ENCODE peak calls at places on chromosomes 11 and 22, in nine cellular contexts. One of them, this sample, is unnamed.

GRCh38 chr11:104776501-104777170 is 121.6 kb downstream of the CASP12 start:
- DNase-seq in natural killer cell: no peak
- DNase-seq in fibroblast of lung: peak; percentile 36
- DNase-seq in cardiac muscle cell: no peak
- DNase-seq in uterus: no peak
- DNase-seq in MM.1S: no peak
- DNase-seq in psoas muscle: no peak
- DNase-seq in lower lobe of right lung: no peak
- DNase-seq in brain microvascular endothelial cell: no peak
- DNase-seq in this sample: no peak

GRCh38 chr11:65059959-65060824 is 1.8 kb upstream of the NAALADL1 start:
- DNase-seq in natural killer cell: no peak
- DNase-seq in fibroblast of lung: peak; percentile 8
- DNase-seq in cardiac muscle cell: no peak
- DNase-seq in uterus: no peak
- DNase-seq in MM.1S: no peak
- DNase-seq in psoas muscle: no peak
- DNase-seq in lower lobe of right lung: no peak
- DNase-seq in brain microvascular endothelial cell: no peak
- DNase-seq in this sample: no peak

GRCh38 chr11:116716617-116717016 is 56.2 kb downstream of the BUD13 start:
- DNase-seq in natural killer cell: no peak
- DNase-seq in fibroblast of lung: no peak
- DNase-seq in cardiac muscle cell: no peak
- DNase-seq in uterus: no peak
- DNase-seq in MM.1S: no peak
- DNase-seq in psoas muscle: no peak
- DNase-seq in lower lobe of right lung: no peak
- DNase-seq in brain microvascular endothelial cell: no peak
- DNase-seq in this sample: no peak

GRCh38 chr11:94747136-94748110 is 20.7 kb upstream of the AMOTL1 start:
- DNase-seq in natural killer cell: no peak
- DNase-seq in fibroblast of lung: no peak
- DNase-seq in cardiac muscle cell: no peak
- DNase-seq in uterus: no peak
- DNase-seq in MM.1S: no peak
- DNase-seq in psoas muscle: no peak
- DNase-seq in lower lobe of right lung: no peak
- DNase-seq in brain microvascular endothelial cell: no peak
- DNase-seq in this sample: no peak

GRCh38 chr11:94149435-94149834 is 20.8 kb downstream of the PANX1 start:
- DNase-seq in natural killer cell: no peak
- DNase-seq in fibroblast of lung: peak; percentile 88
- DNase-seq in cardiac muscle cell: no peak
- DNase-seq in uterus: no peak
- DNase-seq in MM.1S: no peak
- DNase-seq in psoas muscle: no peak
- DNase-seq in lower lobe of right lung: no peak
- DNase-seq in brain microvascular endothelial cell: peak; percentile 67
- DNase-seq in this sample: no peak

GRCh38 chr11:78424334-78425270 is 7.0 kb upstream of the GAB2 start:
- DNase-seq in natural killer cell: no peak
- DNase-seq in fibroblast of lung: peak; percentile 40
- DNase-seq in cardiac muscle cell: no peak
- DNase-seq in uterus: no peak
- DNase-seq in MM.1S: peak; percentile 64
- DNase-seq in psoas muscle: no peak
- DNase-seq in lower lobe of right lung: no peak
- DNase-seq in brain microvascular endothelial cell: no peak
- DNase-seq in this sample: no peak

GRCh38 chr11:704799-705645 is 1.0 kb upstream of the EPS8L2 start:
- DNase-seq in natural killer cell: no peak
- DNase-seq in fibroblast of lung: no peak
- DNase-seq in cardiac muscle cell: no peak
- DNase-seq in uterus: no peak
- DNase-seq in MM.1S: no peak
- DNase-seq in psoas muscle: no peak
- DNase-seq in lower lobe of right lung: peak; percentile 85
- DNase-seq in brain microvascular endothelial cell: no peak
- DNase-seq in this sample: no peak

GRCh38 chr11:10742460-10743208 is 8.4 kb upstream of the CTR9 start:
- DNase-seq in natural killer cell: no peak
- DNase-seq in fibroblast of lung: peak; percentile 84
- DNase-seq in cardiac muscle cell: no peak
- DNase-seq in uterus: peak; percentile 33
- DNase-seq in MM.1S: no peak
- DNase-seq in psoas muscle: no peak
- DNase-seq in lower lobe of right lung: no peak
- DNase-seq in brain microvascular endothelial cell: peak; percentile 72
- DNase-seq in this sample: no peak

GRCh38 chr11:88631497-88631896 is 294.0 kb upstream of the CTSC start:
- DNase-seq in natural killer cell: no peak
- DNase-seq in fibroblast of lung: peak; percentile 53
- DNase-seq in cardiac muscle cell: no peak
- DNase-seq in uterus: no peak
- DNase-seq in MM.1S: no peak
- DNase-seq in psoas muscle: no peak
- DNase-seq in lower lobe of right lung: no peak
- DNase-seq in brain microvascular endothelial cell: no peak
- DNase-seq in this sample: no peak

GRCh38 chr11:131579932-131580387 is 209.5 kb downstream of the NTM start:
- DNase-seq in natural killer cell: no peak
- DNase-seq in fibroblast of lung: peak; percentile 97
- DNase-seq in cardiac muscle cell: peak; percentile 63
- DNase-seq in uterus: no peak
- DNase-seq in MM.1S: no peak
- DNase-seq in psoas muscle: no peak
- DNase-seq in lower lobe of right lung: no peak
- DNase-seq in brain microvascular endothelial cell: peak; percentile 52
- DNase-seq in this sample: peak; percentile 48

GRCh38 chr11:119794756-119795155 is 65.8 kb upstream of the NECTIN1 start:
- DNase-seq in natural killer cell: no peak
- DNase-seq in fibroblast of lung: peak; percentile 9
- DNase-seq in cardiac muscle cell: no peak
- DNase-seq in uterus: no peak
- DNase-seq in MM.1S: no peak
- DNase-seq in psoas muscle: no peak
- DNase-seq in lower lobe of right lung: no peak
- DNase-seq in brain microvascular endothelial cell: no peak
- DNase-seq in this sample: no peak

GRCh38 chr22:48941903-48942625 is 885.6 kb downstream of the BRD1 start:
- DNase-seq in natural killer cell: peak; percentile 6
- DNase-seq in fibroblast of lung: no peak
- DNase-seq in cardiac muscle cell: no peak
- DNase-seq in uterus: no peak
- DNase-seq in MM.1S: no peak
- DNase-seq in psoas muscle: no peak
- DNase-seq in lower lobe of right lung: no peak
- DNase-seq in brain microvascular endothelial cell: no peak
- DNase-seq in this sample: no peak

GRCh38 chr11:3983101-3983500 is 111.5 kb upstream of the RRM1 start:
- DNase-seq in natural killer cell: no peak
- DNase-seq in fibroblast of lung: no peak
- DNase-seq in cardiac muscle cell: no peak
- DNase-seq in uterus: no peak
- DNase-seq in MM.1S: no peak
- DNase-seq in psoas muscle: no peak
- DNase-seq in lower lobe of right lung: no peak
- DNase-seq in brain microvascular endothelial cell: no peak
- DNase-seq in this sample: no peak

GRCh38 chr11:3982431-3982830 is 112.2 kb upstream of the RRM1 start:
- DNase-seq in natural killer cell: no peak
- DNase-seq in fibroblast of lung: peak; percentile 42
- DNase-seq in cardiac muscle cell: no peak
- DNase-seq in uterus: no peak
- DNase-seq in MM.1S: no peak
- DNase-seq in psoas muscle: no peak
- DNase-seq in lower lobe of right lung: no peak
- DNase-seq in brain microvascular endothelial cell: no peak
- DNase-seq in this sample: no peak

GRCh38 chr11:3986301-3986700 is 108.3 kb upstream of the RRM1 start:
- DNase-seq in natural killer cell: no peak
- DNase-seq in fibroblast of lung: no peak
- DNase-seq in cardiac muscle cell: no peak
- DNase-seq in uterus: no peak
- DNase-seq in MM.1S: no peak
- DNase-seq in psoas muscle: no peak
- DNase-seq in lower lobe of right lung: no peak
- DNase-seq in brain microvascular endothelial cell: no peak
- DNase-seq in this sample: no peak

GRCh38 chr11:3981084-3981633 is 113.4 kb upstream of the RRM1 start:
- DNase-seq in natural killer cell: no peak
- DNase-seq in fibroblast of lung: no peak
- DNase-seq in cardiac muscle cell: no peak
- DNase-seq in uterus: no peak
- DNase-seq in MM.1S: no peak
- DNase-seq in psoas muscle: no peak
- DNase-seq in lower lobe of right lung: no peak
- DNase-seq in brain microvascular endothelial cell: no peak
- DNase-seq in this sample: no peak

GRCh38 chr11:3984896-3985295 is 109.7 kb upstream of the RRM1 start:
- DNase-seq in natural killer cell: no peak
- DNase-seq in fibroblast of lung: peak; percentile 8
- DNase-seq in cardiac muscle cell: peak; percentile 20
- DNase-seq in uterus: peak; percentile 20
- DNase-seq in MM.1S: no peak
- DNase-seq in psoas muscle: no peak
- DNase-seq in lower lobe of right lung: no peak
- DNase-seq in brain microvascular endothelial cell: no peak
- DNase-seq in this sample: no peak
- TF ChIP-seq CTCF in natural killer cell: no peak
- TF ChIP-seq CTCF in fibroblast of lung: no peak
- TF ChIP-seq CTCF in cardiac muscle cell: peak; percentile 20
- TF ChIP-seq CTCF in uterus: no peak
- TF ChIP-seq CTCF in MM.1S: no peak
- TF ChIP-seq CTCF in psoas muscle: no peak
- TF ChIP-seq CTCF in lower lobe of right lung: peak; percentile 15
- TF ChIP-seq CTCF in brain microvascular endothelial cell: peak; percentile 49
- TF ChIP-seq CTCF in this sample: no peak

GRCh38 chr11:124896821-124897391 is 759 bp downstream of the ROBO4 start:
- DNase-seq in natural killer cell: no peak
- DNase-seq in fibroblast of lung: no peak
- DNase-seq in cardiac muscle cell: no peak
- DNase-seq in uterus: peak; percentile 26
- DNase-seq in MM.1S: no peak
- DNase-seq in psoas muscle: peak; percentile 80
- DNase-seq in lower lobe of right lung: no peak
- DNase-seq in brain microvascular endothelial cell: no peak
- DNase-seq in this sample: no peak

GRCh38 chr11:124897681-124898680 is at the start of gene ROBO4:
- DNase-seq in natural killer cell: no peak
- DNase-seq in fibroblast of lung: peak; percentile 94
- DNase-seq in cardiac muscle cell: no peak
- DNase-seq in uterus: peak; percentile 26
- DNase-seq in MM.1S: no peak
- DNase-seq in psoas muscle: peak; percentile 72
- DNase-seq in lower lobe of right lung: no peak
- DNase-seq in brain microvascular endothelial cell: peak; percentile 91
- DNase-seq in this sample: no peak

GRCh38 chr11:124898711-124899110 is 1.0 kb upstream of the ROBO4 start:
- DNase-seq in natural killer cell: no peak
- DNase-seq in fibroblast of lung: no peak
- DNase-seq in cardiac muscle cell: no peak
- DNase-seq in uterus: no peak
- DNase-seq in MM.1S: no peak
- DNase-seq in psoas muscle: peak; percentile 68
- DNase-seq in lower lobe of right lung: no peak
- DNase-seq in brain microvascular endothelial cell: no peak
- DNase-seq in this sample: no peak

GRCh38 chr11:124900464-124900863 is 2.8 kb upstream of the ROBO4 start:
- DNase-seq in natural killer cell: no peak
- DNase-seq in fibroblast of lung: peak; percentile 89
- DNase-seq in cardiac muscle cell: no peak
- DNase-seq in uterus: no peak
- DNase-seq in MM.1S: no peak
- DNase-seq in psoas muscle: no peak
- DNase-seq in lower lobe of right lung: no peak
- DNase-seq in brain microvascular endothelial cell: peak; percentile 89
- DNase-seq in this sample: no peak

GRCh38 chr11:124899376-124900145 is 1.9 kb upstream of the ROBO4 start:
- DNase-seq in natural killer cell: no peak
- DNase-seq in fibroblast of lung: no peak
- DNase-seq in cardiac muscle cell: no peak
- DNase-seq in uterus: no peak
- DNase-seq in MM.1S: no peak
- DNase-seq in psoas muscle: no peak
- DNase-seq in lower lobe of right lung: no peak
- DNase-seq in brain microvascular endothelial cell: no peak
- DNase-seq in this sample: no peak
- TF ChIP-seq CTCF in natural killer cell: no peak
- TF ChIP-seq CTCF in fibroblast of lung: no peak
- TF ChIP-seq CTCF in cardiac muscle cell: no peak
- TF ChIP-seq CTCF in uterus: no peak
- TF ChIP-seq CTCF in MM.1S: no peak
- TF ChIP-seq CTCF in psoas muscle: no peak
- TF ChIP-seq CTCF in lower lobe of right lung: no peak
- TF ChIP-seq CTCF in brain microvascular endothelial cell: peak; percentile 57
- TF ChIP-seq CTCF in this sample: no peak

DNA sequence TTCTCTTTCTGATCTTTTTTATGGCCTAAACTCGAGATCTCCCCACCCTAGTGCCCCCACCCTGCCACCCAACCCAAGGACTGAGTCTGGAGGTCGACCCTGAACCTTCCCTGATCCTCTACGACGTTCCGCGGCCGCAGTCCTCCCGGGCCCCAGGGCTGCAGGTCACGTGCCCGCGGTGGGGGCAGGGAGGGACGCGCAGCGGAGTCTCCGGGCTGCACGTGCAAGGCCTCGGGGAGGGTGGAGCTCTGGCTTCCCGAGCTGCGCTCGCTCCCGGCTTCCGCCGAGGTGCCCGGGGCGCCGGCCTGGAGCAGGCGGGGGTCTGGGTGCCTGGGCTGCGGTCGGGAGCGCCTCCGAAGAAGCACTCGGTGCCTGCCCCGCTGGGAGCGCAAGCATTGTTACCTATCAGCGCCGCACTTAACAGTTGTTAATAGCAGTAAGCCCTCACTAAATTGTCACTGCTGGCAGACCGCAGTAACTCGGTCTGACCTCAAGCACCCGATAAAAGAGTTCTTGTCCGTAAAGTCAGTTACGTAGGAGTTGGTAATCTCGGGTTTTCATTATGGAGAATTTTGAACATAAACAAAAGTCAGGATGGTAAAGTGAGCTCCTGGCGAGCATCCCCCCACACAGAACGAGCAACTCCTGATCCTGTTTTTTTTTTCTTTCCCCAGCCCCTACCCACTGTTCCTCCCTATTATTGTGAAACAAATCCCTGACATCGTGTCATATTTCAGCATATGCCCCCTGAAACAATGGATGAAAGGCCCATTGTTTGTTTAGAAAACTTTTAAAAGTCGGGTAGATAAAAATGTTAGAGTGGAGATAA is 69.7 kb upstream of the EP300 start:
- DNase-seq in natural killer cell: peak; percentile 64
- DNase-seq in fibroblast of lung: peak; percentile 75
- DNase-seq in cardiac muscle cell: peak; percentile 96
- DNase-seq in uterus: peak; percentile 94
- DNase-seq in MM.1S: peak; percentile 91
- DNase-seq in psoas muscle: peak; percentile 97
- DNase-seq in lower lobe of right lung: peak; percentile 96
- DNase-seq in brain microvascular endothelial cell: peak; percentile 36
- DNase-seq in this sample: peak; percentile 81
- TF ChIP-seq CTCF in natural killer cell: no peak
- TF ChIP-seq CTCF in fibroblast of lung: no peak
- TF ChIP-seq CTCF in cardiac muscle cell: no peak
- TF ChIP-seq CTCF in uterus: no peak
- TF ChIP-seq CTCF in MM.1S: no peak
- TF ChIP-seq CTCF in psoas muscle: no peak
- TF ChIP-seq CTCF in lower lobe of right lung: no peak
- TF ChIP-seq CTCF in brain microvascular endothelial cell: no peak
- TF ChIP-seq CTCF in this sample: no peak

GRCh38 chr11:8682219-8683114 is at the start of the genes RPL27A and TRIM66:
- DNase-seq in natural killer cell: peak; percentile 100
- DNase-seq in fibroblast of lung: peak; percentile 94
- DNase-seq in cardiac muscle cell: peak; percentile 97
- DNase-seq in uterus: peak; percentile 99
- DNase-seq in MM.1S: peak; percentile 98
- DNase-seq in psoas muscle: peak; percentile 100
- DNase-seq in lower lobe of right lung: peak; percentile 98
- DNase-seq in brain microvascular endothelial cell: peak; percentile 97
- DNase-seq in this sample: peak; percentile 95
- TF ChIP-seq CTCF in natural killer cell: no peak
- TF ChIP-seq CTCF in fibroblast of lung: no peak
- TF ChIP-seq CTCF in cardiac muscle cell: no peak
- TF ChIP-seq CTCF in uterus: peak; percentile 39
- TF ChIP-seq CTCF in MM.1S: no peak
- TF ChIP-seq CTCF in psoas muscle: no peak
- TF ChIP-seq CTCF in lower lobe of right lung: no peak
- TF ChIP-seq CTCF in brain microvascular endothelial cell: peak; percentile 39
- TF ChIP-seq CTCF in this sample: no peak